ENCODE peak calls at places on chromosomes 7 and 10, in eight cellular contexts. One of them, this sample, is unnamed.

GRCh38 chr10:44801383-44802327 is 109.5 kb upstream of the TMEM72 start:
- DNase-seq in spleen: no peak
- DNase-seq in breast epithelium: peak
- DNase-seq in SK-N-SH: no peak
- DNase-seq in stomach: peak
- DNase-seq in transverse colon: peak
- DNase-seq in esophagus muscularis mucosa: peak
- DNase-seq in GM23338: no peak
- DNase-seq in this sample: no peak

GRCh38 chr7:30225863-30226361 is 58.5 kb upstream of the ZNRF2 start:
- DNase-seq in spleen: peak
- DNase-seq in breast epithelium: peak
- DNase-seq in SK-N-SH: peak
- DNase-seq in stomach: peak
- DNase-seq in transverse colon: peak
- DNase-seq in esophagus muscularis mucosa: peak
- DNase-seq in GM23338: no peak
- DNase-seq in this sample: peak

GRCh38 chr10:18949391-18949790 is 99.2 kb upstream of the MALRD1 start:
- DNase-seq in spleen: no peak
- DNase-seq in breast epithelium: no peak
- DNase-seq in SK-N-SH: no peak
- DNase-seq in stomach: no peak
- DNase-seq in transverse colon: no peak
- DNase-seq in esophagus muscularis mucosa: no peak
- DNase-seq in GM23338: no peak
- DNase-seq in this sample: no peak

GRCh38 chr10:13062813-13063212 is 37.1 kb upstream of the OPTN start:
- DNase-seq in spleen: no peak
- DNase-seq in breast epithelium: no peak
- DNase-seq in SK-N-SH: no peak
- DNase-seq in stomach: no peak
- DNase-seq in transverse colon: no peak
- DNase-seq in esophagus muscularis mucosa: no peak
- DNase-seq in GM23338: no peak
- DNase-seq in this sample: no peak

GRCh38 chr7:90261441-90261840 is 16.5 kb downstream of the CFAP69 start:
- DNase-seq in spleen: no peak
- DNase-seq in breast epithelium: no peak
- DNase-seq in SK-N-SH: no peak
- DNase-seq in stomach: no peak
- DNase-seq in transverse colon: no peak
- DNase-seq in esophagus muscularis mucosa: no peak
- DNase-seq in GM23338: no peak
- DNase-seq in this sample: no peak

GRCh38 chr7:4470246-4470645 is 211.8 kb upstream of the FOXK1 start:
- DNase-seq in spleen: no peak
- DNase-seq in breast epithelium: no peak
- DNase-seq in SK-N-SH: no peak
- DNase-seq in stomach: no peak
- DNase-seq in transverse colon: no peak
- DNase-seq in esophagus muscularis mucosa: no peak
- DNase-seq in GM23338: peak
- DNase-seq in this sample: no peak

GRCh38 chr7:124460555-124460954 is 305.0 kb downstream of the GPR37 start:
- DNase-seq in spleen: no peak
- DNase-seq in breast epithelium: no peak
- DNase-seq in SK-N-SH: no peak
- DNase-seq in stomach: no peak
- DNase-seq in transverse colon: no peak
- DNase-seq in esophagus muscularis mucosa: no peak
- DNase-seq in GM23338: no peak
- DNase-seq in this sample: no peak

GRCh38 chr10:6114758-6115410 is 26.1 kb downstream of the RBM17 start:
- DNase-seq in spleen: no peak
- DNase-seq in breast epithelium: no peak
- DNase-seq in SK-N-SH: no peak
- DNase-seq in stomach: no peak
- DNase-seq in transverse colon: no peak
- DNase-seq in esophagus muscularis mucosa: no peak
- DNase-seq in GM23338: no peak
- DNase-seq in this sample: no peak

GRCh38 chr10:17233534-17233933 is 5.5 kb downstream of the VIM start:
- DNase-seq in spleen: no peak
- DNase-seq in breast epithelium: no peak
- DNase-seq in SK-N-SH: no peak
- DNase-seq in stomach: no peak
- DNase-seq in transverse colon: peak
- DNase-seq in esophagus muscularis mucosa: no peak
- DNase-seq in GM23338: no peak
- DNase-seq in this sample: no peak

GRCh38 chr7:2698581-2699288 is 10.7 kb downstream of the AMZ1 start:
- DNase-seq in spleen: peak
- DNase-seq in breast epithelium: no peak
- DNase-seq in SK-N-SH: no peak
- DNase-seq in stomach: no peak
- DNase-seq in transverse colon: no peak
- DNase-seq in esophagus muscularis mucosa: no peak
- DNase-seq in GM23338: no peak
- DNase-seq in this sample: peak

GRCh38 chr7:50821457-50821977 is 38.8 kb upstream of the GRB10 start:
- DNase-seq in spleen: no peak
- DNase-seq in breast epithelium: no peak
- DNase-seq in SK-N-SH: no peak
- DNase-seq in stomach: no peak
- DNase-seq in transverse colon: no peak
- DNase-seq in esophagus muscularis mucosa: no peak
- DNase-seq in GM23338: no peak
- DNase-seq in this sample: no peak

GRCh38 chr7:111872837-111873646 is 310.8 kb upstream of the IMMP2L start:
- DNase-seq in spleen: no peak
- DNase-seq in breast epithelium: no peak
- DNase-seq in SK-N-SH: no peak
- DNase-seq in stomach: no peak
- DNase-seq in transverse colon: no peak
- DNase-seq in esophagus muscularis mucosa: no peak
- DNase-seq in GM23338: peak
- DNase-seq in this sample: no peak

GRCh38 chr10:132175907-132176581 is 10.7 kb upstream of the DPYSL4 start:
- DNase-seq in spleen: peak
- DNase-seq in breast epithelium: no peak
- DNase-seq in SK-N-SH: peak
- DNase-seq in stomach: no peak
- DNase-seq in transverse colon: no peak
- DNase-seq in esophagus muscularis mucosa: no peak
- DNase-seq in GM23338: peak
- DNase-seq in this sample: no peak

GRCh38 chr10:69572159-69573055 is 815 bp downstream of the NEUROG3 start:
- DNase-seq in spleen: no peak
- DNase-seq in breast epithelium: no peak
- DNase-seq in SK-N-SH: peak
- DNase-seq in stomach: no peak
- DNase-seq in transverse colon: no peak
- DNase-seq in esophagus muscularis mucosa: no peak
- DNase-seq in GM23338: peak
- DNase-seq in this sample: no peak

GRCh38 chr7:4700577-4701235 is 18.6 kb downstream of the FOXK1 start:
- DNase-seq in spleen: no peak
- DNase-seq in breast epithelium: no peak
- DNase-seq in SK-N-SH: no peak
- DNase-seq in stomach: no peak
- DNase-seq in transverse colon: no peak
- DNase-seq in esophagus muscularis mucosa: no peak
- DNase-seq in GM23338: no peak
- DNase-seq in this sample: no peak

GRCh38 chr10:101935431-101935830 is 91.8 kb upstream of the KCNIP2 start:
- DNase-seq in spleen: no peak
- DNase-seq in breast epithelium: no peak
- DNase-seq in SK-N-SH: no peak
- DNase-seq in stomach: no peak
- DNase-seq in transverse colon: no peak
- DNase-seq in esophagus muscularis mucosa: no peak
- DNase-seq in GM23338: peak
- DNase-seq in this sample: no peak

GRCh38 chr10:91103384-91104184 is 116.9 kb upstream of the PCGF5 start:
- DNase-seq in spleen: no peak
- DNase-seq in breast epithelium: no peak
- DNase-seq in SK-N-SH: peak
- DNase-seq in stomach: no peak
- DNase-seq in transverse colon: no peak
- DNase-seq in esophagus muscularis mucosa: no peak
- DNase-seq in GM23338: no peak
- DNase-seq in this sample: no peak

DNA sequence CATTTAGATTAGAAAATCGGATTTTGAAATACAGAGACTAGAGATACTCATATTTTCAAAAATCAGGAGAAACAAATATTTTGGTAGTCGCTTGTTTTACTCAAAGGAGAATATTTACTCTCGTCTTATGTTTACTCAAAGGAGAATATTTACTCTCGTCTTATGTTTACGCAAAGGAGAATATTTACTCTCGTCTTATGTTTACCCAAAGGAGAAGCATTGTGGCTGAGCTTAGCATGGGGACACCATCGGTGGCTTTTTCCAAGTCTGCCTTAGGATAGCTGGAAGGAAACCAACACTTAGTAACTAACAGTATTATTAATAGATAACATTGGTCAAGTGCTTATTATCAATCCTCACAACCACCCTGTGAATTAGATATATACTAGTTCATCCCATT is 71.8 kb downstream of the SNX10 start:
- DNase-seq in spleen: no peak
- DNase-seq in breast epithelium: no peak
- DNase-seq in SK-N-SH: no peak
- DNase-seq in stomach: no peak
- DNase-seq in transverse colon: no peak
- DNase-seq in esophagus muscularis mucosa: no peak
- DNase-seq in GM23338: no peak
- DNase-seq in this sample: no peak
- TF ChIP-seq POLR2AphosphoS5 in spleen: no peak
- TF ChIP-seq POLR2AphosphoS5 in breast epithelium: no peak
- TF ChIP-seq POLR2AphosphoS5 in SK-N-SH: no peak
- TF ChIP-seq POLR2AphosphoS5 in stomach: no peak
- TF ChIP-seq POLR2AphosphoS5 in transverse colon: no peak
- TF ChIP-seq POLR2AphosphoS5 in esophagus muscularis mucosa: no peak
- TF ChIP-seq POLR2AphosphoS5 in GM23338: no peak
- TF ChIP-seq POLR2AphosphoS5 in this sample: no peak

GRCh38 chr7:101134399-101134980 is 7.6 kb downstream of the SERPINE1 start:
- DNase-seq in spleen: no peak
- DNase-seq in breast epithelium: no peak
- DNase-seq in SK-N-SH: no peak
- DNase-seq in stomach: no peak
- DNase-seq in transverse colon: no peak
- DNase-seq in esophagus muscularis mucosa: no peak
- DNase-seq in GM23338: no peak
- DNase-seq in this sample: no peak
- TF ChIP-seq POLR2AphosphoS5 in spleen: no peak
- TF ChIP-seq POLR2AphosphoS5 in breast epithelium: no peak
- TF ChIP-seq POLR2AphosphoS5 in SK-N-SH: peak
- TF ChIP-seq POLR2AphosphoS5 in stomach: no peak
- TF ChIP-seq POLR2AphosphoS5 in transverse colon: no peak
- TF ChIP-seq POLR2AphosphoS5 in esophagus muscularis mucosa: no peak
- TF ChIP-seq POLR2AphosphoS5 in GM23338: no peak
- TF ChIP-seq POLR2AphosphoS5 in this sample: no peak

DNA sequence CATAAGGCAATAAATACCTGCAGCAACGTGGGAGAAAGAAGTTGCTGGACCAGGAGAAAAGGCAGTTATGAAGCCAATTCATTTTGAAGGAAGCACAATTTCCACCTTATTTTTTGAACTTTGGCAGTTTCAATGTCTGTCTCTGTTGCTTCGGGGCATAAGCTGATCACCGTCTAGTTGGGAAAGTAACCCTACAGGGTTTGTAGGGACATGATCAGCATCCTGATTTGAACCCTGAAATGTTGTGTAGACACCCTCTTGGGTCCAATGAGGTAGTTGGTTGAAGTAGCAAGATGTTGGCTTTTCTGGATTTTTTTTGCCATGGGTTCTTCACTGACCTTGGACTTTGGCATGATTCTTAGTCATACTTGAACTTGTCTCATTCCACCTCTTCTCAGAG is 13.0 kb downstream of the DUSP5 start:
- DNase-seq in spleen: no peak
- DNase-seq in breast epithelium: no peak
- DNase-seq in SK-N-SH: no peak
- DNase-seq in stomach: no peak
- DNase-seq in transverse colon: no peak
- DNase-seq in esophagus muscularis mucosa: no peak
- DNase-seq in GM23338: no peak
- DNase-seq in this sample: no peak
- TF ChIP-seq POLR2AphosphoS5 in spleen: no peak
- TF ChIP-seq POLR2AphosphoS5 in breast epithelium: no peak
- TF ChIP-seq POLR2AphosphoS5 in SK-N-SH: no peak
- TF ChIP-seq POLR2AphosphoS5 in stomach: no peak
- TF ChIP-seq POLR2AphosphoS5 in transverse colon: no peak
- TF ChIP-seq POLR2AphosphoS5 in esophagus muscularis mucosa: no peak
- TF ChIP-seq POLR2AphosphoS5 in GM23338: no peak
- TF ChIP-seq POLR2AphosphoS5 in this sample: peak

GRCh38 chr7:18315241-18315640 is 180.3 kb upstream of the HDAC9 start:
- DNase-seq in spleen: no peak
- DNase-seq in breast epithelium: no peak
- DNase-seq in SK-N-SH: no peak
- DNase-seq in stomach: no peak
- DNase-seq in transverse colon: no peak
- DNase-seq in esophagus muscularis mucosa: no peak
- DNase-seq in GM23338: no peak
- DNase-seq in this sample: no peak

GRCh38 chr7:18317956-18318355 is 177.6 kb upstream of the HDAC9 start:
- DNase-seq in spleen: no peak
- DNase-seq in breast epithelium: no peak
- DNase-seq in SK-N-SH: no peak
- DNase-seq in stomach: no peak
- DNase-seq in transverse colon: no peak
- DNase-seq in esophagus muscularis mucosa: no peak
- DNase-seq in GM23338: no peak
- DNase-seq in this sample: no peak

GRCh38 chr7:18320422-18320821 is 175.1 kb upstream of the HDAC9 start:
- DNase-seq in spleen: no peak
- DNase-seq in breast epithelium: no peak
- DNase-seq in SK-N-SH: no peak
- DNase-seq in stomach: no peak
- DNase-seq in transverse colon: no peak
- DNase-seq in esophagus muscularis mucosa: no peak
- DNase-seq in GM23338: no peak
- DNase-seq in this sample: no peak

GRCh38 chr7:18320971-18321567 is 174.5 kb upstream of the HDAC9 start:
- DNase-seq in spleen: no peak
- DNase-seq in breast epithelium: no peak
- DNase-seq in SK-N-SH: peak
- DNase-seq in stomach: no peak
- DNase-seq in transverse colon: no peak
- DNase-seq in esophagus muscularis mucosa: no peak
- DNase-seq in GM23338: peak
- DNase-seq in this sample: no peak
- TF ChIP-seq POLR2AphosphoS5 in spleen: no peak
- TF ChIP-seq POLR2AphosphoS5 in breast epithelium: no peak
- TF ChIP-seq POLR2AphosphoS5 in SK-N-SH: no peak
- TF ChIP-seq POLR2AphosphoS5 in stomach: no peak
- TF ChIP-seq POLR2AphosphoS5 in transverse colon: no peak
- TF ChIP-seq POLR2AphosphoS5 in esophagus muscularis mucosa: no peak
- TF ChIP-seq POLR2AphosphoS5 in GM23338: no peak
- TF ChIP-seq POLR2AphosphoS5 in this sample: no peak

GRCh38 chr7:155879592-155879991 is 67.3 kb upstream of the SHH start:
- DNase-seq in spleen: peak
- DNase-seq in breast epithelium: peak
- DNase-seq in SK-N-SH: no peak
- DNase-seq in stomach: peak
- DNase-seq in transverse colon: no peak
- DNase-seq in esophagus muscularis mucosa: no peak
- DNase-seq in GM23338: no peak
- DNase-seq in this sample: no peak
- TF ChIP-seq POLR2AphosphoS5 in spleen: no peak
- TF ChIP-seq POLR2AphosphoS5 in breast epithelium: no peak
- TF ChIP-seq POLR2AphosphoS5 in SK-N-SH: no peak
- TF ChIP-seq POLR2AphosphoS5 in stomach: no peak
- TF ChIP-seq POLR2AphosphoS5 in transverse colon: no peak
- TF ChIP-seq POLR2AphosphoS5 in esophagus muscularis mucosa: no peak
- TF ChIP-seq POLR2AphosphoS5 in GM23338: no peak
- TF ChIP-seq POLR2AphosphoS5 in this sample: no peak